ENCODE peak calls at places on chromosomes 16 and 17, in four cellular contexts. I, M, Z and D are unnamed samples.

GRCh38 chr16:74230126-74230525 is 66.5 kb upstream of the PSMD7 start:
- DNase-seq in I (no peak), M (no peak), Z (no peak), D (no peak)

GRCh38 chr17:73231363-73231762 is 30.3 kb downstream of the CPSF4L start:
- DNase-seq in I (no peak), M (no peak), Z (no peak), D (no peak)

GRCh38 chr17:33929181-33929724 is 325.8 kb upstream of the CCL2 start:
- DNase-seq in I (no peak), M (no peak), Z (no peak), D (no peak)

GRCh38 chr17:82372591-82373452 is 1.3 kb downstream of the UTS2R start:
- DNase-seq in I (no peak), M (no peak), Z (no peak), D (no peak)

GRCh38 chr17:81712468-81713003 is 452 bp downstream of the SLC25A10 start:
- DNase-seq in I (no peak), M (no peak), Z (no peak), D (peak; percentile 37)

GRCh38 chr16:71666928-71667707 is 41.1 kb downstream of the MARVELD3 start:
- DNase-seq in I (no peak), M (no peak), Z (no peak), D (no peak)

GRCh38 chr17:70307430-70307829 is 138.1 kb downstream of the KCNJ2 start:
- DNase-seq in I (no peak), M (no peak), Z (no peak), D (no peak)

GRCh38 chr17:63222655-63223054 is 223.5 kb downstream of the CYB561 start:
- DNase-seq in I (no peak), M (no peak), Z (no peak), D (no peak)

GRCh38 chr16:77402118-77402517 is 32.7 kb downstream of the ADAMTS18 start:
- DNase-seq in I (no peak), M (no peak), Z (no peak), D (no peak)

GRCh38 chr17:37273419-37274051 is 102.2 kb upstream of the C17orf78 start:
- DNase-seq in I (no peak), M (peak; percentile 80), Z (no peak), D (no peak)

GRCh38 chr17:17808706-17809432 is 27.9 kb downstream of the SREBF1 start:
- DNase-seq in I (no peak), M (no peak), Z (no peak), D (no peak)

GRCh38 chr17:5698959-5699358 is 114.7 kb upstream of the NLRP1 start:
- DNase-seq in I (no peak), M (no peak), Z (no peak), D (no peak)

GRCh38 chr16:67883146-67883871 is 1.4 kb upstream of the NRN1L start:
- DNase-seq in I (no peak), M (no peak), Z (no peak), D (no peak)

GRCh38 chr17:38749222-38750043 is 1.3 kb upstream of the PCGF2 start:
- DNase-seq in I (no peak), M (no peak), Z (peak; percentile 93), D (peak; percentile 81)

GRCh38 chr16:55274391-55274790 is 49.6 kb upstream of the IRX6 start:
- DNase-seq in I (no peak), M (no peak), Z (no peak), D (no peak)

GRCh38 chr17:6913608-6914443 is 82.0 kb upstream of the ALOX12 start:
- DNase-seq in I (peak; percentile 40), M (no peak), Z (peak; percentile 47), D (peak; percentile 68)

GRCh38 chr17:77580531-77580930 is 378.0 kb upstream of the TNRC6C start:
- DNase-seq in I (no peak), M (no peak), Z (no peak), D (no peak)

GRCh38 chr17:77523562-77523961 is 382.8 kb downstream of the SEC14L1 start:
- DNase-seq in I (no peak), M (no peak), Z (no peak), D (no peak)